ENCODE peak calls at places on chromosomes 3 and 15, in nine cellular contexts. S is K562, U is brain microvascular endothelial cell, Q is spleen, D is kidney, P is vagina, A is HCT116, W is mesendoderm, X is transverse colon. T is an unnamed sample.

GRCh38 chr3:113166719-113167492 is 44.5 kb upstream of the BOC start:
- DNase-seq in S (no peak), U (no peak), Q (no peak), D (peak), P (no peak), A (no peak), W (peak), X (peak), T (peak)

GRCh38 chr3:184822081-184822480 is 10.1 kb downstream of the VPS8 start:
- DNase-seq in S (no peak), U (no peak), Q (no peak), D (no peak), P (no peak), A (no peak), W (no peak), X (no peak), T (no peak)

GRCh38 chr3:43709022-43709421 is 18.3 kb downstream of the ABHD5 start:
- DNase-seq in S (no peak), U (no peak), Q (no peak), D (no peak), P (no peak), A (no peak), W (no peak), X (no peak), T (no peak)

GRCh38 chr15:60370804-60371700 is 26.7 kb downstream of the ANXA2 start:
- DNase-seq in S (no peak), U (peak), Q (no peak), D (peak), P (peak), A (peak), W (no peak), X (peak), T (no peak)

GRCh38 chr15:58438956-58439355 is 7.2 kb downstream of the LIPC start:
- DNase-seq in S (peak), U (peak), Q (no peak), D (no peak), P (no peak), A (peak), W (peak), X (peak), T (no peak)

GRCh38 chr3:158668506-158668905 is 3.9 kb downstream of the LXN start:
- DNase-seq in S (no peak), U (peak), Q (no peak), D (no peak), P (no peak), A (no peak), W (no peak), X (no peak), T (no peak)

GRCh38 chr15:70528270-70528706 is 235.1 kb downstream of the UACA start:
- DNase-seq in S (no peak), U (peak), Q (peak), D (no peak), P (peak), A (peak), W (peak), X (peak), T (no peak)

GRCh38 chr3:195609229-195609628 is 25.5 kb upstream of the APOD start:
- DNase-seq in S (no peak), U (no peak), Q (no peak), D (no peak), P (no peak), A (no peak), W (no peak), X (no peak), T (no peak)

GRCh38 chr3:76438971-76439370 is 600.9 kb upstream of the ROBO2 start:
- DNase-seq in S (no peak), U (peak), Q (no peak), D (no peak), P (no peak), A (no peak), W (peak), X (no peak), T (no peak)

GRCh38 chr15:95557226-95558046 is 773.1 kb upstream of the NR2F2 start:
- DNase-seq in S (peak), U (peak), Q (no peak), D (peak), P (no peak), A (peak), W (peak), X (no peak), T (no peak)

DNA sequence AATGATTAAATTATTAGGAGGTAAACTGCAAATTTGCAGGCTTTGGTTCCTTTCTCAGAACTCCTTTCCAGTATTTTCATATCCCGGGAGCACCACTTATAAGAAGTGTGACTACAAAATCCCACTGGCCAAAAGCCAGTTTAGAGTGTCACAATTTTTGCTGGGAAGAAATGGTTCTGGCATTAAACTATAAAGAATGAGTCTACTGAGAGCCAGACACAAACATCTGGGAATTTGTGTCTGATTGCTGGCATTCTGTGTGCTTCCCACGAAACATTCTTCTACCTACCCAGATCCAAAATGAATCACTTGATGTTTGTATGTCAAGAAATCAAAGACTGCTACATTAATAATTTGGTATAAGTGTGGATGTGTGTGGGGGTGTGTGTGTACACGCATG is 82.8 kb downstream of the DUT start:
- DNase-seq in S (no peak), U (no peak), Q (no peak), D (no peak), P (no peak), A (no peak), W (no peak), X (no peak), T (no peak)
- H3K27ac ChIP-seq in S (no peak), U (peak), Q (no peak), D (no peak), P (peak), A (no peak), W (no peak), X (peak), T (no peak)

GRCh38 chr15:75206803-75207617 is 5.3 kb downstream of the C15orf39 start:
- DNase-seq in S (no peak), U (no peak), Q (no peak), D (no peak), P (no peak), A (no peak), W (no peak), X (no peak), T (no peak)
- H3K27ac ChIP-seq in S (no peak), U (no peak), Q (no peak), D (peak), P (no peak), A (no peak), W (no peak), X (no peak), T (no peak)

GRCh38 chr3:187927565-187927964 is 182.3 kb upstream of the BCL6 start:
- DNase-seq in S (no peak), U (no peak), Q (no peak), D (no peak), P (no peak), A (no peak), W (no peak), X (no peak), T (no peak)

GRCh38 chr3:187931111-187931510 is 185.8 kb upstream of the BCL6 start:
- DNase-seq in S (no peak), U (no peak), Q (no peak), D (no peak), P (no peak), A (no peak), W (no peak), X (no peak), T (no peak)

GRCh38 chr3:187931770-187932278 is 186.6 kb upstream of the BCL6 start:
- DNase-seq in S (no peak), U (no peak), Q (no peak), D (no peak), P (no peak), A (no peak), W (no peak), X (no peak), T (no peak)

GRCh38 chr3:187930021-187930420 is 184.8 kb upstream of the BCL6 start:
- DNase-seq in S (no peak), U (no peak), Q (no peak), D (no peak), P (no peak), A (no peak), W (no peak), X (no peak), T (no peak)

GRCh38 chr3:187929115-187929828 is 184.0 kb upstream of the BCL6 start:
- DNase-seq in S (no peak), U (no peak), Q (no peak), D (no peak), P (no peak), A (no peak), W (no peak), X (no peak), T (no peak)
- H3K27ac ChIP-seq in S (no peak), U (no peak), Q (no peak), D (no peak), P (no peak), A (no peak), W (no peak), X (no peak), T (no peak)

GRCh38 chr3:12815078-12815477 is 18.6 kb downstream of the CAND2 start:
- DNase-seq in S (no peak), U (no peak), Q (no peak), D (peak), P (no peak), A (no peak), W (no peak), X (no peak), T (no peak)
- H3K27ac ChIP-seq in S (no peak), U (no peak), Q (no peak), D (no peak), P (no peak), A (no peak), W (no peak), X (no peak), T (no peak)

GRCh38 chr15:51621917-51622268 is 678 bp downstream of the DMXL2 start:
- DNase-seq in S (peak), U (peak), Q (peak), D (peak), P (no peak), A (peak), W (peak), X (peak), T (peak)

GRCh38 chr15:51623386-51623938 is 891 bp upstream of the DMXL2 start:
- DNase-seq in S (peak), U (no peak), Q (no peak), D (no peak), P (no peak), A (no peak), W (peak), X (peak), T (no peak)

GRCh38 chr15:51622269-51623180 is at the start of gene DMXL2:
- DNase-seq in S (peak), U (peak), Q (peak), D (peak), P (no peak), A (peak), W (peak), X (peak), T (peak)

GRCh38 chr15:51624022-51624421 is 1.5 kb upstream of the DMXL2 start:
- DNase-seq in S (no peak), U (no peak), Q (no peak), D (no peak), P (no peak), A (no peak), W (no peak), X (no peak), T (no peak)

GRCh38 chr15:51625236-51625635 is 2.7 kb upstream of the DMXL2 start:
- DNase-seq in S (no peak), U (no peak), Q (no peak), D (no peak), P (no peak), A (no peak), W (no peak), X (no peak), T (no peak)
- H3K27ac ChIP-seq in S (no peak), U (no peak), Q (no peak), D (no peak), P (no peak), A (no peak), W (no peak), X (no peak), T (no peak)